ENCODE peak calls at places on chromosomes 2 and 18, in six cellular contexts. V is left ventricle myocardium inferior, M is heart left ventricle, L is right atrium auricular region, X is Caco-2, J is hepatocyte. E is an unnamed sample. For H3K4me1, the result is how much of the 10 kb centered on the place peaks cover.

GRCh38 chr2:159214325-159214865 is 72.1 kb downstream of the WDSUB1 start:
- DNase-seq in V (no peak), M (no peak), L (peak), X (no peak), J (no peak), E (no peak)

GRCh38 chr18:59038295-59039039 is 101.2 kb upstream of the SEC11C start:
- DNase-seq in V (no peak), M (no peak), L (no peak), X (no peak), J (no peak), E (no peak)

GRCh38 chr2:118209727-118210126 is 121.5 kb downstream of the INSIG2 start:
- DNase-seq in V (no peak), M (no peak), L (no peak), X (no peak), J (no peak), E (no peak)

GRCh38 chr2:158529379-158530110 is 72.8 kb downstream of the PKP4 start:
- DNase-seq in V (no peak), M (no peak), L (no peak), X (no peak), J (no peak), E (no peak)

GRCh38 chr2:56217106-56217505 is 33.3 kb downstream of the CCDC85A start:
- DNase-seq in V (no peak), M (no peak), L (no peak), X (no peak), J (no peak), E (no peak)

GRCh38 chr2:28665041-28665704 is 86.5 kb upstream of the PPP1CB start:
- DNase-seq in V (peak), M (peak), L (peak), X (no peak), J (peak), E (peak)

GRCh38 chr2:25558262-25558661 is 115.1 kb downstream of the DTNB start:
- DNase-seq in V (no peak), M (no peak), L (no peak), X (no peak), J (no peak), E (no peak)

GRCh38 chr2:107202962-107203591 is 317.1 kb upstream of the ST6GAL2 start:
- DNase-seq in V (no peak), M (no peak), L (no peak), X (no peak), J (no peak), E (no peak)

GRCh38 chr18:63090334-63090733 is 229.2 kb downstream of the BCL2 start:
- DNase-seq in V (no peak), M (no peak), L (no peak), X (no peak), J (peak), E (no peak)

GRCh38 chr2:190468814-190469569 is 60.8 kb downstream of the MFSD6 start:
- DNase-seq in V (peak), M (peak), L (peak), X (no peak), J (peak), E (peak)

GRCh38 chr2:3659447-3660432 is 1.7 kb downstream of the ALLC start:
- DNase-seq in V (peak), M (peak), L (no peak), X (no peak), J (no peak), E (peak)

GRCh38 chr2:144541411-144541810 is 21.5 kb upstream of the ZEB2 start:
- DNase-seq in V (no peak), M (no peak), L (no peak), X (no peak), J (no peak), E (no peak)

GRCh38 chr2:165205865-165206264 is 2.0 kb upstream of the SCN3A start:
- DNase-seq in V (no peak), M (no peak), L (no peak), X (no peak), J (no peak), E (no peak)

GRCh38 chr2:130776550-130776949 is 21.2 kb downstream of the AMER3 start:
- DNase-seq in V (no peak), M (no peak), L (no peak), X (peak), J (no peak), E (no peak)

GRCh38 chr2:241099246-241099645 is 2.8 kb downstream of the MTERF4 start:
- DNase-seq in V (no peak), M (no peak), L (no peak), X (no peak), J (no peak), E (no peak)

GRCh38 chr2:38507712-38508111 is 95.0 kb downstream of the HNRNPLL start:
- DNase-seq in V (no peak), M (no peak), L (no peak), X (no peak), J (no peak), E (no peak)

GRCh38 chr18:3269900-3270299 is 8.0 kb downstream of the MYL12B start:
- DNase-seq in V (no peak), M (no peak), L (no peak), X (no peak), J (no peak), E (no peak)

GRCh38 chr18:26383454-26384270 is 157.4 kb downstream of the TAF4B start:
- DNase-seq in V (no peak), M (no peak), L (no peak), X (no peak), J (peak), E (no peak)

GRCh38 chr18:39945076-39945475 is 2010.0 kb upstream of the PIK3C3 start:
- DNase-seq in V (no peak), M (no peak), L (no peak), X (no peak), J (no peak), E (no peak)

GRCh38 chr2:198173242-198173641 is 368.8 kb downstream of the PLCL1 start:
- DNase-seq in V (no peak), M (no peak), L (no peak), X (no peak), J (no peak), E (no peak)

GRCh38 chr2:182649316-182649715 is 66.7 kb upstream of the DNAJC10 start:
- DNase-seq in V (no peak), M (peak), L (no peak), X (peak), J (peak), E (no peak)

GRCh38 chr2:69723791-69724190 is 18.1 kb upstream of the ANXA4 start:
- DNase-seq in V (no peak), M (no peak), L (no peak), X (no peak), J (no peak), E (no peak)

GRCh38 chr2:69718338-69718965 is 23.5 kb upstream of the ANXA4 start:
- DNase-seq in V (no peak), M (no peak), L (no peak), X (no peak), J (no peak), E (no peak)

GRCh38 chr2:69717902-69718301 is 24.0 kb upstream of the ANXA4 start:
- DNase-seq in V (no peak), M (no peak), L (no peak), X (no peak), J (no peak), E (no peak)

GRCh38 chr2:69720922-69721491 is 20.9 kb upstream of the ANXA4 start:
- DNase-seq in V (no peak), M (no peak), L (no peak), X (no peak), J (no peak), E (no peak)

GRCh38 chr2:69720404-69720803 is 21.5 kb upstream of the ANXA4 start:
- DNase-seq in V (no peak), M (no peak), L (no peak), X (no peak), J (no peak), E (no peak)
- TF ChIP-seq CTCF in V (no peak), M (no peak), L (no peak), X (peak), J (peak), E (no peak)

GRCh38 chr2:160337728-160338127 is 137.7 kb upstream of the ITGB6 start:
- DNase-seq in V (no peak), M (no peak), L (no peak), X (no peak), J (no peak), E (no peak)
- H3K4me1 ChIP-seq in V (half or more), M (half or more), L (under half), X (under half), J (under half), E (under half)

DNA sequence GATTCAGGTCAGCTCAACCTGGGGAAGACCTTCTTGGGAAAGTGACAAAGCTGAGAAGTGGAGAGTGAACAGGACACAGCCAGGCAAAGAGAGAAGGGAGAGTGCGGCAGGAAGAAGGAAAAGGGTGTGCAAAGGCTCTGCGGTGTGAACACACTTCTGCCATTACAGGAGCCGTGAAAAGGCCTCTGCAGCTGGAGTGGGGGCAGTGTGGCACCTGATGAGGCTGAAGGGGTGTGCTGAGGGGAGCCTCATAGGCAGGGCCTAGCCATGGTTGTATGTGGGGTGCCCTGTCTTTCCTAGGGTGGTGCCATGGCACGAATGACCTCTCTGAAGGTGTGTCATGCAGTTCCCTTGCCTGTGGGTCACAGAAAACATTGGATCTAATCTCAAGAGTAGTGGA is 347.6 kb downstream of the CYRIA start:
- DNase-seq in V (no peak), M (no peak), L (no peak), X (no peak), J (no peak), E (no peak)
- H3K4me3 ChIP-seq in V (no peak), M (no peak), L (no peak), X (no peak), J (no peak), E (no peak)

GRCh38 chr2:61535449-61535848 is 2.7 kb downstream of the XPO1 start:
- DNase-seq in V (no peak), M (no peak), L (no peak), X (no peak), J (no peak), E (no peak)
- TF ChIP-seq CTCF in V (no peak), M (no peak), L (no peak), X (no peak), J (no peak), E (no peak)

DNA sequence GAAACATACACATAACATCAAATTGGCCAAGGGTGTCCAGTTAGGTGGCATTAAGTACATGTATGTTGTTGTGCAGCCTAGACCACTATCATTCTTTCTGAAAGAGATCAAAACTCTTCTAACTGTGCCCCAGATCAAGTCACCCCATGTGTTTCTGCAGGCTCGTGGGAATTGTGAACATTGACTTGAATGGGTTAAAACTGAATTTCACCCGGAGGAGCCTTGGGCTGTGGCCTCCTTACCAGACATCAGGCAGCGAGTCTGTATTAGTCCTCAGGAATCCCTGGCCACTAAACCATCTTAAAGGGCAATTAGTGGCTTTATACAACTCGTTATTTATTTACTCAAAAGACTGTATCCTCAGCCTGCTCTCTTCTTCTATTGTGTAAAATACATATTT is 149.0 kb upstream of the REV1 start:
- DNase-seq in V (no peak), M (no peak), L (no peak), X (no peak), J (no peak), E (no peak)
- H3K4me1 ChIP-seq in V (under half), M (under half), L (under half), X (under half), J (under half), E (under half)

GRCh38 chr2:219059725-219060682 is 717 bp downstream of the IHH start:
- DNase-seq in V (no peak), M (no peak), L (no peak), X (no peak), J (peak), E (peak)
- H3K4me3 ChIP-seq in V (peak), M (no peak), L (peak), X (peak), J (peak), E (peak)

GRCh38 chr2:167001165-167001564 is 112.9 kb downstream of the XIRP2 start:
- DNase-seq in V (no peak), M (no peak), L (no peak), X (no peak), J (no peak), E (no peak)

DNA sequence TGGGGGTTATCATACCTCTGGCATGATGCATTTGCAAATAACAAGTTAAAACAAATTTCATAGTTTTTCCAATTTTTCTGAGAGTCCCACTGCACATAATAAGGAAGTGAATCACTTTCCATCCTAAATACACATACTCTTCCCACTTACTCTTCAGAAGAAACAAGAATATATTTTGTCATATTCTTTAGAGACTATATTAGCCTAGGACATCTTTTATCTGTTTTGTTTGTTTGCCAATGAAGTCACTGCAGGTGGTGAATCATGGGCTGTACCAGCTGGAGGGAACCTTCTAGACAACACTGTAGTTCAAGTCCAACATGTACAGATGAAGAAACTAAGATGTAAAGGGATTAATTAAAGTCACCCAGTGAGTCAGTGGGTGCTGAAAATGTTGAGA is 116.8 kb downstream of the XIRP2 start:
- DNase-seq in V (no peak), M (no peak), L (no peak), X (no peak), J (no peak), E (no peak)
- TF ChIP-seq CTCF in V (no peak), M (no peak), L (no peak), X (no peak), J (no peak), E (no peak)

E was measured in mucosa of descending colon.